ENCODE peak calls at places on chromosomes 2 and 18, in nine cellular contexts. O is heart right ventricle; L is lower lobe of right lung; Z is brain microvascular endothelial cell; M is pancreas; K is GM23248; G is dorsolateral prefrontal cortex; E is CD4-positive, alpha-beta memory T cell; Q is tibial artery. J is an unnamed sample.

GRCh38 chr2:111209045-111209514 is 88.4 kb downstream of the BCL2L11 start:
- DNase-seq in O (no peak), L (no peak), Z (peak; percentile 72), M (no peak), K (peak; percentile 51), G (no peak), E (peak; percentile 4), Q (no peak), J (no peak)

GRCh38 chr2:460861-461260 is 173.0 kb upstream of the ALKAL2 start:
- DNase-seq in O (no peak), L (no peak), Z (no peak), M (no peak), K (no peak), G (no peak), E (peak; percentile 82), Q (no peak), J (no peak)

GRCh38 chr2:71784734-71785549 is 331.6 kb downstream of the DYSF start:
- DNase-seq in O (no peak), L (no peak), Z (peak; percentile 51), M (no peak), K (peak; percentile 85), G (no peak), E (no peak), Q (no peak), J (no peak)

GRCh38 chr18:24227976-24228660 is 89.3 kb downstream of the CABYR start:
- DNase-seq in O (no peak), L (no peak), Z (peak; percentile 28), M (no peak), K (peak; percentile 74), G (no peak), E (no peak), Q (no peak), J (no peak)

GRCh38 chr2:31515586-31515985 is 65.2 kb downstream of the SRD5A2 start:
- DNase-seq in O (no peak), L (no peak), Z (no peak), M (no peak), K (no peak), G (no peak), E (no peak), Q (no peak), J (no peak)

GRCh38 chr2:126658910-126659613 is 3.1 kb downstream of the GYPC start:
- DNase-seq in O (peak; percentile 70), L (peak; percentile 81), Z (peak; percentile 56), M (no peak), K (peak; percentile 74), G (no peak), E (peak; percentile 47), Q (peak; percentile 81), J (peak; percentile 66)

GRCh38 chr2:158266106-158266505 is 164.4 kb downstream of the UPP2 start:
- DNase-seq in O (no peak), L (no peak), Z (no peak), M (no peak), K (no peak), G (no peak), E (no peak), Q (no peak), J (no peak)

GRCh38 chr2:75133621-75134020 is 65.7 kb downstream of the TACR1 start:
- DNase-seq in O (no peak), L (no peak), Z (no peak), M (no peak), K (no peak), G (no peak), E (no peak), Q (no peak), J (no peak)

GRCh38 chr2:70049261-70049660 is 38.0 kb upstream of the PCBP1 start:
- DNase-seq in O (no peak), L (no peak), Z (no peak), M (no peak), K (no peak), G (no peak), E (no peak), Q (no peak), J (no peak)

GRCh38 chr2:64685430-64685829 is 31.7 kb upstream of the SERTAD2 start:
- DNase-seq in O (no peak), L (no peak), Z (no peak), M (no peak), K (peak; percentile 44), G (no peak), E (no peak), Q (no peak), J (no peak)

GRCh38 chr18:73715228-73715670 is 432.4 kb downstream of the FBXO15 start:
- DNase-seq in O (no peak), L (no peak), Z (no peak), M (no peak), K (no peak), G (no peak), E (no peak), Q (no peak), J (no peak)

GRCh38 chr18:1585881-1586488 is 681.3 kb downstream of the ADCYAP1 start:
- DNase-seq in O (no peak), L (no peak), Z (peak; percentile 3), M (no peak), K (peak; percentile 51), G (no peak), E (no peak), Q (no peak), J (no peak)

GRCh38 chr2:100274566-100275199 is 47.6 kb downstream of the LONRF2 start:
- DNase-seq in O (no peak), L (no peak), Z (no peak), M (no peak), K (no peak), G (no peak), E (no peak), Q (no peak), J (no peak)

GRCh38 chr2:157747695-157748370 is 119.2 kb upstream of the ACVR1C start:
- DNase-seq in O (no peak), L (no peak), Z (peak; percentile 41), M (peak; percentile 18), K (peak; percentile 91), G (no peak), E (no peak), Q (peak; percentile 48), J (no peak)

GRCh38 chr2:46780801-46781445 is 134.7 kb downstream of the MCFD2 start:
- DNase-seq in O (peak; percentile 50), L (no peak), Z (no peak), M (no peak), K (peak; percentile 46), G (no peak), E (no peak), Q (no peak), J (no peak)
- H3K27ac ChIP-seq in O (peak overlapping the region; percentile 64), L (no peak overlapping the region), Z (no peak overlapping the region), M (no peak overlapping the region), K (peak overlapping the region; percentile 50), G (no peak overlapping the region), E (no peak overlapping the region), Q (peak overlapping the region; percentile 50), J (no peak overlapping the region)

DNA sequence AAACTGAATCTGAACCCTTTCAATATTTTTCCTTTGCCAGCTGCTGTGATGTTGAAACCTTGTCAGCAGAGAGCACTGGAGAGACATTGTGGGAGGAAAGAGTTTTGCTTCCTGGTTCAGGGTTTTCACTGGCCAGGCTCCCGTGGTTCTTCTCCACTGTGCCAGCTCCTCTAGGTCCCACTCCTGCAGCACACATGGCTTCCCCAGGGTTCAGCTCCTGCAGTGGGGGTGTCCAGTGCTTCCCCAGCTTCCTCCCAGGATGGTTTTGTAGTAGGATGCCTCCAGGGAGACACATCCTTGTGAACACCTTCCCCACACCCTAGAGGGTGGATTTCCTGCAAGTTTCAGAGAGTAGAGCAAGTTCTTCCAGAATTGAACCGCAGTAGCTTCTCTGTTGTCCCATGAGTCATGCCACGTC is 24.0 kb upstream of the SULT1C3 start:
- DNase-seq in O (no peak), L (no peak), Z (peak; percentile 49), M (peak; percentile 38), K (peak; percentile 68), G (no peak), E (no peak), Q (peak; percentile 20), J (no peak)
- H3K27ac ChIP-seq in O (no peak overlapping the region), L (no peak overlapping the region), Z (no peak overlapping the region), M (no peak overlapping the region), K (no peak overlapping the region), G (no peak overlapping the region), E (no peak overlapping the region), Q (no peak overlapping the region), J (no peak overlapping the region)

DNA sequence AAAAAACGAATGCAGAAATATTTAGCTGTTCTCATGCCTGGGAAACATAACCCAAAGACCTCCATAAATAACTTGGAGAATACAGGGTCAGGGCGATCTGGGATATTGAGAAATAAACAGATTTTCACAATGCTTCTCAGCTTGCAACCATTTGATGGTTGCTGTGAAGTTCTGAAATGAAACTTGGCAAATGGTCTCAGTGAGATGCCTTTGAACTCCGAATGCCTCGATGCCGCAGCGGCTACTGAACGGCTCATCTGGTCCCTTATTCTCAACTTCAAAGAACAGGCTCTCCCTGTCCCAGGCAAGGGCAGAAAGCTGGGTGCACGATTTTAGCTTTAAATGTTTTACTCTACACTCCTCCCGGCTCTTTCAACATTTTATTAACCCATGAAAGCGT is 78.1 kb downstream of the ZNF516 start:
- DNase-seq in O (no peak), L (no peak), Z (peak; percentile 26), M (no peak), K (peak; percentile 80), G (no peak), E (no peak), Q (no peak), J (peak; percentile 57)
- H3K27ac ChIP-seq in O (no peak overlapping the region), L (no peak overlapping the region), Z (no peak overlapping the region), M (no peak overlapping the region), K (no peak overlapping the region), G (no peak overlapping the region), E (no peak overlapping the region), Q (no peak overlapping the region), J (no peak overlapping the region)

GRCh38 chr18:23144628-23145027 is 9.3 kb downstream of the CABLES1 start:
- DNase-seq in O (no peak), L (no peak), Z (no peak), M (no peak), K (no peak), G (no peak), E (no peak), Q (no peak), J (no peak)

GRCh38 chr18:23149570-23149969 is 14.3 kb downstream of the CABLES1 start:
- DNase-seq in O (no peak), L (no peak), Z (no peak), M (no peak), K (no peak), G (no peak), E (no peak), Q (no peak), J (no peak)

GRCh38 chr18:23145613-23146012 is 10.3 kb downstream of the CABLES1 start:
- DNase-seq in O (no peak), L (no peak), Z (no peak), M (no peak), K (no peak), G (no peak), E (no peak), Q (no peak), J (no peak)

GRCh38 chr18:23148382-23148781 is 13.1 kb downstream of the CABLES1 start:
- DNase-seq in O (no peak), L (no peak), Z (no peak), M (no peak), K (no peak), G (no peak), E (no peak), Q (no peak), J (no peak)

DNA sequence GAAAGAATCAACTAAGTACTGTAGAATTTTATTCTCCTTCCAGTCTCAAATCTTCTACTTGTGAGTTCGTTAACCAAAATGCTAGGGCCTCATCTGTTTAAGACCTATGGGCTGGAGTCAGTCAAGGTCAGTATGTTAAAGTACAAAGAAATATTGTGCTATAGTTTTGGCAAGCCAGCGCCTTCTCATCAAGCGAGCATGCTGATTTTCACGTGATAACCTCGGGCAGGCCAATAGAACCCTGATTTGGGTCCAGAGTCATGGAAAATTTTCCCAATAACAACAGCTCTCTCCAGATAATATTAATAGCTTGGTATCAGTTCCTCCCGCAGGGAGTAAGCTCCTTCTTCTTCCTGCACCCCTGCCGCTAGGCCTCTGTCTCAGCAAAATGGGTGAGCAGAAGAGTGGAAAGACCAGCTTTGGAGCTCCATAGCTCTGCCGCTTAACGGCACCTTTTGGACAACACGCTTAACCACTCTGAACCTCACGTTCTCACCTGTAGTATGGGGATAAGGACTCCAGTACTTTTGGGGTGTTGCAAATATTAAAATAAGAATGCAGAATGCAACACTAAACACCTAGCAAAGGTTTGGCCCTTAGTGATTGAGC is 11.7 kb downstream of the CABLES1 start:
- DNase-seq in O (no peak), L (no peak), Z (no peak), M (no peak), K (no peak), G (no peak), E (no peak), Q (no peak), J (no peak)
- H3K27ac ChIP-seq in O (no peak overlapping the region), L (no peak overlapping the region), Z (no peak overlapping the region), M (no peak overlapping the region), K (no peak overlapping the region), G (no peak overlapping the region), E (no peak overlapping the region), Q (no peak overlapping the region), J (no peak overlapping the region)

J was measured in ovary.